ENCODE peak calls at places on chromosomes 12 and 14, in eight cellular contexts. B is NCI-H2107, R is HS-5, Z is fibroblast of pulmonary artery, W is NCI-H1105, X is ACHN, S is Caco-2, K is RCC 7860. Q is an unnamed sample.

GRCh38 chr12:91052021-91052420 is 5.8 kb downstream of the KERA start:
- DNase-seq in B (no peak), R (no peak), Z (no peak), W (no peak), X (no peak), S (no peak), K (no peak), Q (no peak)

GRCh38 chr12:56518570-56518969 is 3.0 kb upstream of the RBMS2 start:
- DNase-seq in B (no peak), R (peak; percentile 46), Z (peak; percentile 43), W (no peak), X (peak; percentile 43), S (no peak), K (peak; percentile 55), Q (no peak)

GRCh38 chr14:56751471-56751870 is 58.8 kb downstream of the OTX2 start:
- DNase-seq in B (no peak), R (no peak), Z (no peak), W (no peak), X (no peak), S (no peak), K (no peak), Q (no peak)

GRCh38 chr14:69013943-69014782 is 35.1 kb upstream of the ACTN1 start:
- DNase-seq in B (no peak), R (peak; percentile 28), Z (peak; percentile 71), W (no peak), X (no peak), S (peak; percentile 76), K (no peak), Q (peak; percentile 72)

GRCh38 chr14:20997564-20997963 is 1.5 kb upstream of the SLC39A2 start:
- DNase-seq in B (no peak), R (no peak), Z (no peak), W (no peak), X (no peak), S (no peak), K (no peak), Q (no peak)

GRCh38 chr12:48970702-48971334 is 717 bp downstream of the WNT10B start:
- DNase-seq in B (no peak), R (no peak), Z (no peak), W (no peak), X (no peak), S (no peak), K (no peak), Q (peak; percentile 28)

GRCh38 chr14:65600742-65601141 is 188.2 kb downstream of the FUT8 start:
- DNase-seq in B (no peak), R (no peak), Z (peak; percentile 15), W (no peak), X (no peak), S (no peak), K (no peak), Q (peak; percentile 12)

GRCh38 chr12:89162704-89163261 is 189.5 kb downstream of the DUSP6 start:
- DNase-seq in B (no peak), R (peak; percentile 99), Z (peak; percentile 99), W (no peak), X (no peak), S (no peak), K (peak; percentile 31), Q (no peak)

GRCh38 chr12:94560416-94561221 is 89.7 kb downstream of the TMCC3 start:
- DNase-seq in B (peak; percentile 7), R (peak; percentile 55), Z (peak; percentile 18), W (no peak), X (peak; percentile 91), S (no peak), K (no peak), Q (no peak)

GRCh38 chr12:55935742-55936151 is 4.8 kb downstream of the DGKA start:
- DNase-seq in B (no peak), R (no peak), Z (no peak), W (no peak), X (no peak), S (no peak), K (no peak), Q (no peak)

GRCh38 chr12:66653801-66654200 is 25.1 kb downstream of the GRIP1 start:
- DNase-seq in B (no peak), R (no peak), Z (no peak), W (no peak), X (no peak), S (no peak), K (no peak), Q (no peak)

GRCh38 chr14:104011824-104012517 is 69.6 kb upstream of the RD3L start:
- DNase-seq in B (no peak), R (no peak), Z (no peak), W (no peak), X (no peak), S (no peak), K (no peak), Q (peak; percentile 78)

GRCh38 chr12:113214938-113215400 is 6.3 kb upstream of the TPCN1 start:
- DNase-seq in B (no peak), R (peak; percentile 97), Z (peak; percentile 98), W (no peak), X (peak; percentile 99), S (peak; percentile 58), K (peak; percentile 96), Q (peak; percentile 92)

GRCh38 chr12:57131896-57132744 is 3.8 kb downstream of the LRP1 start:
- DNase-seq in B (no peak), R (no peak), Z (no peak), W (no peak), X (no peak), S (no peak), K (no peak), Q (no peak)

GRCh38 chr12:69905801-69906200 is 80.8 kb downstream of the MYRFL start:
- DNase-seq in B (no peak), R (no peak), Z (no peak), W (no peak), X (no peak), S (no peak), K (no peak), Q (no peak)